ENCODE peak calls at places on chromosomes 7 and 10, in seven cellular contexts. I is HFFc6, M is fibroblast of mammary gland, L is tibial artery, P is upper lobe of right lung, W is HFF-Myc, J is thoracic aorta. N is an unnamed sample.
A peak's percentile ranks its signal among the peaks of the same experiment; 100 is the strongest.

GRCh38 chr7:81768951-81769778 is 682 bp downstream of the HGF start:
- DNase-seq in I (no peak), W (no peak), J (no peak), M (no peak), L (no peak), P (no peak), N (no peak)

GRCh38 chr10:102615361-102615760 is 28.9 kb upstream of the TRIM8 start:
- DNase-seq in W (no peak), L (no peak), P (no peak), M (no peak), J (no peak), I (no peak), N (no peak)

GRCh38 chr10:12780634-12781601 is 220.6 kb downstream of the CCDC3 start:
- DNase-seq in L (peak; percentile 57), M (peak; percentile 54), P (no peak), J (no peak), W (no peak), I (no peak), N (peak; percentile 65)

GRCh38 chr7:75806560-75807307 is 6.9 kb downstream of the CCL24 start:
- DNase-seq in P (no peak), M (no peak), I (no peak), W (no peak), J (no peak), L (no peak), N (no peak)

GRCh38 chr10:99123851-99124250 is 111.8 kb downstream of the HPSE2 start:
- DNase-seq in P (no peak), J (no peak), M (no peak), W (no peak), L (no peak), I (no peak), N (no peak)

GRCh38 chr7:151191544-151191943 is 4.5 kb upstream of the ASB10 start:
- DNase-seq in J (no peak), P (no peak), W (no peak), M (no peak), I (no peak), L (no peak), N (no peak)

GRCh38 chr10:114304566-114305421 is 65.7 kb downstream of the VWA2 start:
- DNase-seq in M (no peak), W (no peak), L (no peak), J (no peak), P (peak; percentile 74), I (no peak), N (peak; percentile 67)

GRCh38 chr7:141956084-141956483 is 9.3 kb upstream of the CLEC5A start:
- DNase-seq in I (no peak), L (no peak), J (no peak), P (no peak), W (no peak), M (peak; percentile 33), N (no peak)

GRCh38 chr10:111098679-111099437 is 22.0 kb downstream of the ADRA2A start:
- DNase-seq in J (no peak), L (no peak), W (no peak), P (peak; percentile 16), I (peak; percentile 5), M (peak; percentile 54), N (no peak)

GRCh38 chr10:95408148-95408930 is 117.5 kb upstream of the PDLIM1 start:
- DNase-seq in P (no peak), I (no peak), L (peak; percentile 63), J (no peak), M (peak; percentile 38), W (no peak), N (no peak)

GRCh38 chr10:969473-970150 is 18.6 kb upstream of the GTPBP4 start:
- DNase-seq in J (no peak), L (no peak), P (no peak), M (no peak), I (no peak), W (no peak), N (no peak)

GRCh38 chr7:38105874-38106483 is 72.1 kb upstream of the STARD3NL start:
- DNase-seq in L (no peak), I (peak; percentile 51), J (no peak), M (peak; percentile 60), P (no peak), W (peak; percentile 14), N (no peak)

DNA sequence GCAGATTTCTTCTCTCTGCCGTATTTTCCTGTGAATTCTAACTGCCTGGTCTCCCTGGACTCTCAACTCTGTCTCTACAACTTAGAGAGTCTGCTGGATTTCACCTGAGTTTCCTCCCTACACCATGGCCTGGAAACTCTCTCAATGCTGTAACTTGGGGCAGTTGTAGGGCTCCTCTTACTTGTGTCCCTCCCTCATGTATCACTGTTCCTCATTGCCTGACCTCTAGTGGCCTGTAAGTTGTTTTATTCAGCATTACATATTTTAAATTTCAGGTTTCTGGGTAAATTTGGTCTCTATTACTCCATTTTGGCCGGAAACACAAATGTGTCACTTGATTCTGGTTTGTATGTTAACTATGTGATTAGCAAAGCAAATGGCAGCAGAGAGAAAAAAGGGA is 70.9 kb downstream of the DYNC1I1 start:
- DNase-seq in L (no peak), I (no peak), P (no peak), M (peak; percentile 15), W (no peak), J (no peak), N (no peak)
- TF ChIP-seq CTCF in L (no peak), I (no peak), P (no peak), M (no peak), W (no peak), J (no peak), N (no peak)

DNA sequence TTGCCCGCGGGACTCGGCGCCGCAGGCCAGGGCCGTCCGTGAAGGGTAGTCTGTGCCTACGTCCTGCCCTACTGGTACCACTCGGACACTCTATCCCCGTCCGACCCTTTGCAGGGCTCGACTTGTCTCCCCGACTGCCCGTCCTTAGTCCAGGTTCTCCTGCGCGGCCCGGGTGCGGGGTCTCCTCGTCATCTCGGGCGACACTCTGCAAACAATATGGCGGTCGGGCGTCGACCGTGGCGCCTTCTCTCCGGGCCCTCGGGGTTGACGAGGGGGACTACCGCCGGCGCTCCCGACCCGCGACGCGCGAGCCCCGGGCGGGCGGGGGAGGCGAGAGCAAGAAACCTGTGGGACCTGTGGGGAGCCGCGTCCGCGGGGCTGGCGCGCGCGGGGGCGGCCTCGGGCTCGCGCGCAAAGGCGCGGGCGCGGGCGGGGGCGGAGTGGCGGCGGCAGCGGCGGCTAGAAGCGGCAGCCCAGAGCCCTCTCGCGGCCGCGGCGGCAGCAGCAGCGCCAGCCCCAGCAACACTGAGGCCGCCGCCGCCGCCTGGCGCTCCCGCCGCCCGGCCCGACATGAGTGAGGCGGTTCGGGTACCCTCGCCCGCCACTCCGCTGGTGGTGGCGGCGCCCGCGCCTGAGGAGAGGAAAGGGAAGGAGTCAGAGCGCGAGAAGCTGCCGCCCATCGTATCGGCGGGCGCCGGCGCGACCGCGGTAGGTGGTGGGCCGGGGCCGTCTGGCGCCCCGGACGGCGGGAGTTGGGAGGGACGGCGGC is at the start of gene HECTD2:
- DNase-seq in L (peak; percentile 70), I (peak; percentile 58), P (peak; percentile 93), J (peak; percentile 17), M (peak; percentile 58), W (no peak), N (peak; percentile 88)
- TF ChIP-seq CTCF in L (peak; percentile 77), I (peak; percentile 58), P (peak; percentile 42), J (peak; percentile 52), M (no peak), W (no peak), N (no peak)

GRCh38 chr7:148527717-148528168 is 62.8 kb upstream of the C7orf33 start:
- DNase-seq in I (peak; percentile 76), J (no peak), P (peak; percentile 79), W (peak; percentile 44), M (peak; percentile 93), L (peak; percentile 72), N (peak; percentile 69)
- TF ChIP-seq CTCF in I (peak; percentile 85), J (peak; percentile 37), P (peak; percentile 69), W (peak; percentile 75), M (peak; percentile 95), L (peak; percentile 42), N (peak; percentile 39)

DNA sequence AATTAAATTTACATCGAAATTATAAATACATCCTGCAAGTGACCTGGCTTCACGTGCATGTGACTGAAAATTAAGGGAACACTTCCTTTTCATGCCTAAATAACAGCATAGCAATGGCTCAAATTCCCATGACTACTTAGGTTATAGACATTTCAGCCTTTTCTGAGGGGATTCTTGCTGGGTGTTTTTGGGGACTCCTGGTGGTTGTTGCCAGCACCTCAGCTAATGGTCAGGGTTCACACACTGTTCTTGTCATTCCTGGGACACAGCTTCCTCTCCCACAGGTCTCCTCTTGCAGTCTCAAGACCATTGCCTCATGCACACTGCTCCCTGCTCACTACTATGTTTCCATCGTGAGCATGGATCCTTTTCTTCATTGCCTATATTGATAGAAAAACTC is 148.9 kb upstream of the GLI3 start:
- DNase-seq in M (no peak), L (no peak), W (no peak), P (no peak), I (no peak), J (no peak), N (no peak)
- TF ChIP-seq CTCF in M (peak; percentile 45), L (no peak), W (peak; percentile 43), P (no peak), I (peak; percentile 43), J (no peak), N (no peak)

N was measured in sigmoid colon.